ENCODE peak calls at places on chromosomes 11 and 22, in four cellular contexts. One of them, this sample, is unnamed.

GRCh38 chr11:86162257-86162656 is 82.3 kb upstream of the EED start:
- DNase-seq in A549: peak; percentile 29
- DNase-seq in GM12878: no peak
- DNase-seq in HepG2: no peak
- DNase-seq in this sample: no peak

GRCh38 chr11:28017816-28018215 is 90.1 kb downstream of the KIF18A start:
- DNase-seq in HepG2: no peak
- DNase-seq in A549: no peak
- DNase-seq in GM12878: no peak
- DNase-seq in this sample: no peak

GRCh38 chr22:33354928-33355327 is 296.7 kb upstream of the SYN3 start:
- DNase-seq in GM12878: no peak
- DNase-seq in HepG2: no peak
- DNase-seq in A549: no peak
- DNase-seq in this sample: no peak

GRCh38 chr11:8105133-8105532 is 24.1 kb downstream of the TUB start:
- DNase-seq in HepG2: no peak
- DNase-seq in A549: no peak
- DNase-seq in GM12878: no peak
- DNase-seq in this sample: no peak

GRCh38 chr22:40116496-40117200 is 61.1 kb upstream of the TNRC6B start:
- DNase-seq in HepG2: no peak
- DNase-seq in A549: no peak
- DNase-seq in GM12878: no peak
- DNase-seq in this sample: no peak

GRCh38 chr11:121246021-121246768 is 46.4 kb upstream of the SC5D start:
- DNase-seq in GM12878: no peak
- DNase-seq in A549: no peak
- DNase-seq in HepG2: no peak
- DNase-seq in this sample: no peak

GRCh38 chr11:112320668-112321067 is 60.0 kb upstream of the PLET1 start:
- DNase-seq in A549: no peak
- DNase-seq in GM12878: no peak
- DNase-seq in HepG2: peak; percentile 32
- DNase-seq in this sample: no peak

GRCh38 chr11:113581713-113582112 is 106.5 kb upstream of the DRD2 start:
- DNase-seq in HepG2: no peak
- DNase-seq in A549: no peak
- DNase-seq in GM12878: no peak
- DNase-seq in this sample: no peak

GRCh38 chr11:111183706-111184105 is 61.8 kb upstream of the POU2AF2 start:
- DNase-seq in A549: peak; percentile 7
- DNase-seq in GM12878: no peak
- DNase-seq in HepG2: no peak
- DNase-seq in this sample: no peak

GRCh38 chr22:20022231-20023069 is 1.5 kb downstream of the TANGO2 start:
- DNase-seq in A549: no peak
- DNase-seq in HepG2: no peak
- DNase-seq in GM12878: no peak
- DNase-seq in this sample: no peak

GRCh38 chr11:127620660-127621059 is 620.1 kb upstream of the KIRREL3 start:
- DNase-seq in A549: no peak
- DNase-seq in GM12878: no peak
- DNase-seq in HepG2: no peak
- DNase-seq in this sample: no peak

GRCh38 chr11:130737866-130738431 is 178.3 kb downstream of the SNX19 start:
- DNase-seq in HepG2: no peak
- DNase-seq in GM12878: no peak
- DNase-seq in A549: no peak
- DNase-seq in this sample: peak; percentile 47

GRCh38 chr11:64299847-64300648 is at the start of gene CATSPERZ:
- DNase-seq in GM12878: no peak
- DNase-seq in HepG2: no peak
- DNase-seq in A549: no peak
- DNase-seq in this sample: no peak

GRCh38 chr11:78855146-78855545 is 280.5 kb upstream of the NARS2 start:
- DNase-seq in GM12878: no peak
- DNase-seq in A549: no peak
- DNase-seq in HepG2: no peak
- DNase-seq in this sample: no peak

DNA sequence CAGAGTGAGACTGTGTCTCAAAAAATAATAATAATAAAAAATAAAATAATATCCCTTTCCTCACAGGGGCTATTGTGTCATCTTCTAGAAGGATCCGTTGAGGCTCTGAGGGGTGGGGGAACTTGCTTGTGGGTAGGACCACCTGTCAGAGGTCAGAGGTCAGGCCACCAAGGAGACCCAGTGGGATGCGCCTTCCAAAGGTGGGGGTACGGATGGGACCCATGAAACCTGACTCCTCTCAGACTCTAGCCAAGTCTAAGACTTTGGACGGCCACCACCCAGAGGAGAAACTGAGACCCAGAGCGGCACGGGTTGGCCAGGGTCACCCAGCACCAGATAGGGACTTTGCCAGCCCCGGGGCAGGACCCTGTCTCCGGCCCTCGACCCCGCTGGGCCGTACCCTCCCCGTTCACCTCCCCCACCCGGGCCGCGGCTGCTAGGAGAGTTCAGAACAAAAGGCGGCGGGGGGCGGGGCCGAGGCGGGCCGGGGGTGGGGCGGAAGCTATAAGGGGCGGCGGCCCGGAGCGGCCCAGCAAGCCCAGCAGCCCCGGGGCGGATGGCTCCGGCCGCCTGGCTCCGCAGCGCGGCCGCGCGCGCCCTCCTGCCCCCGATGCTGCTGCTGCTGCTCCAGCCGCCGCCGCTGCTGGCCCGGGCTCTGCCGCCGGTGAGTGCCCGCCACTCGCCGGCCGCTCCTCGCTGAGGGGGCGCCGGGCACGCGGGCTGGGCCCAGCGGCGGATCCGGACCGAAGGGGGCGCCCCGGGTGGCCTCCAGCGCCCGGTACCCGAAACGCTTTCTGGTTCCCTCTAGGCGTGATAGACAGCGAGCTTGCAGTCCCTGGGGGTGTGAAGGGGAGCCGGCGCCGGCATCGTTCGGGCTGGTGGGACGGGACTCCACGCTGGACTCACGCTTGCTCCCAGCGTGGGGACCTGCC is at the start of gene MMP11:
- DNase-seq in HepG2: no peak
- DNase-seq in A549: no peak
- DNase-seq in GM12878: no peak
- DNase-seq in this sample: peak; percentile 95
- TF ChIP-seq PBX3 in HepG2: no peak
- TF ChIP-seq PBX3 in A549: no peak
- TF ChIP-seq PBX3 in GM12878: no peak
- TF ChIP-seq PBX3 in this sample: no peak

GRCh38 chr11:65637794-65638317 is at the start of gene SIPA1:
- DNase-seq in GM12878: no peak
- DNase-seq in A549: peak; percentile 91
- DNase-seq in HepG2: peak; percentile 88
- DNase-seq in this sample: peak; percentile 96

GRCh38 chr11:65634905-65635731 is 2.8 kb upstream of the SIPA1 start:
- DNase-seq in GM12878: no peak
- DNase-seq in A549: no peak
- DNase-seq in HepG2: no peak
- DNase-seq in this sample: no peak

GRCh38 chr11:65636108-65636809 is 1.6 kb upstream of the SIPA1 start:
- DNase-seq in HepG2: no peak
- DNase-seq in A549: no peak
- DNase-seq in GM12878: no peak
- DNase-seq in this sample: no peak

GRCh38 chr11:65634440-65634839 is 3.5 kb upstream of the SIPA1 start:
- DNase-seq in GM12878: no peak
- DNase-seq in A549: no peak
- DNase-seq in HepG2: no peak
- DNase-seq in this sample: no peak

GRCh38 chr11:65636810-65637557 is 917 bp upstream of the SIPA1 start:
- DNase-seq in HepG2: no peak
- DNase-seq in A549: no peak
- DNase-seq in GM12878: no peak
- DNase-seq in this sample: no peak
- TF ChIP-seq PBX3 in HepG2: no peak
- TF ChIP-seq PBX3 in A549: no peak
- TF ChIP-seq PBX3 in GM12878: no peak
- TF ChIP-seq PBX3 in this sample: no peak

GRCh38 chr22:29152045-29152380 is 53.7 kb upstream of the EMID1 start:
- DNase-seq in A549: no peak
- DNase-seq in HepG2: no peak
- DNase-seq in GM12878: no peak
- DNase-seq in this sample: no peak
- TF ChIP-seq PBX3 in A549: no peak
- TF ChIP-seq PBX3 in HepG2: no peak
- TF ChIP-seq PBX3 in GM12878: no peak
- TF ChIP-seq PBX3 in this sample: no peak

GRCh38 chr11:84498016-84498415 is 1129.1 kb downstream of the DLG2 start:
- DNase-seq in A549: no peak
- DNase-seq in HepG2: no peak
- DNase-seq in GM12878: no peak
- DNase-seq in this sample: no peak
- TF ChIP-seq PBX3 in A549: no peak
- TF ChIP-seq PBX3 in HepG2: no peak
- TF ChIP-seq PBX3 in GM12878: no peak
- TF ChIP-seq PBX3 in this sample: peak; percentile 74